ENCODE peak calls at places on chromosomes 12 and 14, in four cellular contexts. F is HepG2, Q is K562, Y is A549. M is an unnamed sample.

GRCh38 chr14:58073516-58073915 is 78.5 kb downstream of the ARMH4 start:
- DNase-seq in Y (no peak), Q (no peak), F (no peak), M (no peak)

GRCh38 chr12:34394211-34395055 is 372.1 kb downstream of the ALG10 start:
- DNase-seq in F (no peak), Y (no peak), Q (no peak), M (no peak)

GRCh38 chr14:22908601-22909000 is 10.3 kb downstream of the RBM23 start:
- DNase-seq in Y (no peak), F (no peak), Q (no peak), M (no peak)

GRCh38 chr12:97612075-97612474 is 149.5 kb downstream of the RMST start:
- DNase-seq in Y (no peak), Q (no peak), F (no peak), M (no peak)

GRCh38 chr12:104478396-104479140 is 21.8 kb downstream of the CHST11 start:
- DNase-seq in Y (no peak), F (no peak), Q (peak), M (peak)

GRCh38 chr12:110853856-110854255 is 7.1 kb downstream of the CCDC63 start:
- DNase-seq in Q (no peak), F (no peak), Y (no peak), M (no peak)

GRCh38 chr12:120225852-120226640 is 25.1 kb upstream of the RPLP0 start:
- DNase-seq in F (no peak), Q (peak), Y (no peak), M (no peak)

GRCh38 chr12:43278268-43278832 is 273.7 kb downstream of the ADAMTS20 start:
- DNase-seq in Q (no peak), F (no peak), Y (no peak), M (peak)

GRCh38 chr14:24439257-24439656 is 3.3 kb downstream of the SDR39U1 start:
- DNase-seq in Q (no peak), F (no peak), Y (no peak), M (no peak)

GRCh38 chr14:64763801-64764511 is 59.7 kb downstream of the PLEKHG3 start:
- DNase-seq in Y (no peak), Q (no peak), F (no peak), M (peak)

DNA sequence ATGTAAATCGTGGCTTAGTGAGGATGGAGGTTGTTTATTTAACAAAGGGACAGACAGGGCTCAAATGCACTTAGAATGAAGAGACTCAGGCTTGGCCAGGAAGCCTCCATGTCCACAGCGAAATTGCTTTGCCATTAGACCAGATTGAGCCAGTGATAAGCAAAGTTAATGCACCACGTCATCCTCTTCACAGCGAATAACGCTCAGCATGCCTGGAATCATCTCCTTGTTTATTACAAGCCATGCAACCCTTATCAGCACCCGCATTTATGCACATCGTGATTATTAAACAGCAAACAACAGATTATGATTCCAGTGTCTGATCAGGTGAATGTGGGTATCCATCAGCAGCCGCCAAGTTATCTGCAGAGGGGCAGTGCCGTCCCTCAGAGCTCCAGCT is 175.0 kb upstream of the TMEM132C start:
- DNase-seq in Y (no peak), F (no peak), Q (no peak), M (no peak)
- H3K27ac ChIP-seq in Y (no peak), F (no peak), Q (no peak), M (no peak)

GRCh38 chr12:51590347-51591019 is 550 bp upstream of the SCN8A start:
- DNase-seq in Y (peak), F (peak), Q (peak), M (peak)

GRCh38 chr12:51593539-51593938 is 2.5 kb downstream of the SCN8A start:
- DNase-seq in Y (no peak), Q (no peak), F (peak), M (peak)

GRCh38 chr12:51591020-51591901 is at the start of gene SCN8A:
- DNase-seq in Y (peak), Q (peak), F (no peak), M (peak)

GRCh38 chr12:51589557-51590176 is 1.4 kb upstream of the SCN8A start:
- DNase-seq in F (no peak), Y (no peak), Q (no peak), M (no peak)

GRCh38 chr12:51592034-51592705 is 1.1 kb downstream of the SCN8A start:
- DNase-seq in F (no peak), Q (no peak), Y (no peak), M (no peak)
- TF ChIP-seq MAX in F (no peak), Q (no peak), Y (no peak), M (no peak)

DNA sequence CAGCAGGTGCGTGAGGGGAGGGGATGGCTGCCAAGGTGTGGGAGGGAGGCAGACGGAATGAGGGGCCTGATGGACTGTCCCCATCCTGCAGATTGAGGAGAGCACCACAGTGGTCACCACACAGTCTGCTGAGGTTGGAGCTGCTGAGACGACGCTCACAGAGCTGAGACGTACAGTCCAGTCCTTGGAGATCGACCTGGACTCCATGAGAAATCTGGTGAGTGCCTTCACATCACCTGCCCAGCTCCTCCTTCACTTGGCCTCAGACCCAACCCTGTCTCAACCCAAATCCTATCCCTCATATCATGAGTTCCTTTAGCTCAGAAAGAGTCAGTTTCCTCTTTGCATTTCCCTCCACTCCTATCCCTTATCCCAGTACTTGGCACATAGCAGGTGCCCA is 2.7 kb downstream of the KRT18 start:
- DNase-seq in Q (no peak), Y (no peak), F (no peak), M (no peak)
- H3K27ac ChIP-seq in Q (peak), Y (peak), F (peak), M (no peak)

GRCh38 chr12:14834502-14834901 is 8.8 kb downstream of the ART4 start:
- DNase-seq in Y (no peak), F (no peak), Q (no peak), M (no peak)
- TF ChIP-seq MAX in Y (no peak), F (no peak), Q (no peak), M (no peak)

GRCh38 chr12:108560321-108560721 is 652 bp downstream of the SART3 start:
- DNase-seq in Y (no peak), F (peak), Q (no peak), M (peak)
- H3K27ac ChIP-seq in Y (peak), F (peak), Q (peak), M (peak)

DNA sequence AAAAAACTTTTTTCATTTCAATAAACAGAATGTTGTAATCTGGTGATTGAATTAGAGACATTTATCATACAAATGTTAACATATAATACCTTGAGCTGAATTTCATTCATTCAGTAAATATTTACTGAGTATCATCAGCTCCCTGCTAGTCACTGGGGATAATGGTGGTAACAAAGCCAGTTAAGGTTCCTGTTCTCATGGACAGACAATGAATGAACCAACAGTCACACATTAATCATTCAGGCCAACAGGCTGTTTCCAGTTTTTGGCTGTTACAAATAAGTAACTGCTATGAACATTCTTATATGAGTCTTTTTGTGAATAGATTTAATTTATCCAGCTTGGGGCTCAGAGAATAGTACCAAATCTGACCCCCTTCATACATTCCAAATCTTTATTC is 13.5 kb downstream of the EXD2 start:
- DNase-seq in Q (no peak), Y (no peak), F (no peak), M (peak)
- TF ChIP-seq MAX in Q (no peak), Y (no peak), F (no peak), M (no peak)

GRCh38 chr14:105421723-105422615 is 2.3 kb downstream of the MTA1 start:
- DNase-seq in F (no peak), Q (no peak), Y (no peak), M (no peak)
- H3K27ac ChIP-seq in F (no peak), Q (no peak), Y (peak), M (no peak)

GRCh38 chr12:25785164-25785563 is 173.3 kb upstream of the RASSF8 start:
- DNase-seq in Q (no peak), F (no peak), Y (no peak), M (peak)
- TF ChIP-seq MAX in Q (no peak), F (no peak), Y (no peak), M (peak)

DNA sequence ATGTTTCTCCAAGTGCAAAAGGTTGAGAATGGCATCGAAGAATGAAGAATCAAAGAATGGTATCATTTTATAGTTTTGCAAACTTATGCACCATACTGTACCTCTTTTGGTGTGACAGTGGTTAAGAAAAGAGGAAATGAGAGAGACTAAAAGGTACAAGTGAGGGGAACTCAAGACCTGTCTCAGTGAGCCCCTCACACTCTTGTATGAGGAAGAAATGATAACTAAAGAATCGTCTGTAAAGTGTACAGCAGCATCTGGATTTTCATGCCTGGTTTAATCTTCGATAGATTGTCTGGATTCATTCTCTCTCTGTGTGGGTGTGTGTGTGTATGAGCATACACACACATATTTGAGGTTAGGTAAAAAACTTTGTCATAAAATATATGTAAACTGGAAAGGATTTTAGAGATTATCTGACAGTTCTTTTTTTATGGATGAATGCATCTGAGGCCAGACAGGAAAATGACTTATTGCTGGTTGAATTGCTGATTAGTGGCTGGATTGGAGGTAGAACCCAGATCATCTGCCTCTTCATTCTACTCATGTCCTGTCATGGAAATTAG is 15.9 kb upstream of the SLC38A2 start:
- DNase-seq in Y (no peak), Q (no peak), F (no peak), M (peak)
- H3K27ac ChIP-seq in Y (peak), Q (no peak), F (no peak), M (no peak)

GRCh38 chr12:92486443-92487137 is 216.2 kb upstream of the PLEKHG7 start:
- DNase-seq in F (no peak), Y (no peak), Q (no peak), M (no peak)

GRCh38 chr12:92485356-92486348 is 217.1 kb upstream of the PLEKHG7 start:
- DNase-seq in Q (no peak), Y (no peak), F (no peak), M (peak)

GRCh38 chr12:92492291-92492690 is 210.5 kb upstream of the PLEKHG7 start:
- DNase-seq in Q (no peak), Y (no peak), F (no peak), M (no peak)

GRCh38 chr12:92487138-92487485 is 215.7 kb upstream of the PLEKHG7 start:
- DNase-seq in Y (no peak), F (no peak), Q (no peak), M (no peak)

GRCh38 chr12:92488735-92489134 is 214.1 kb upstream of the PLEKHG7 start:
- DNase-seq in F (no peak), Q (no peak), Y (no peak), M (no peak)
- TF ChIP-seq MAX in F (no peak), Q (no peak), Y (no peak), M (no peak)